ENCODE peak calls at places on chromosomes 4 and X, in nine cellular contexts. Q is adrenal gland, M is GM03348, W is A549, G is NCI-H1417, R is cardiac muscle cell, P is ecto neural progenitor cell, K is iPS-NIHi11, A is GM23248. X is an unnamed sample.

GRCh38 chr4:186591651-186592050 is 36.3 kb upstream of the MTNR1A start:
- DNase-seq in M (no peak), Q (no peak), A (no peak), R (no peak), W (no peak), P (no peak), K (no peak), G (no peak), X (no peak)

GRCh38 chr4:163484906-163485305 is 9.6 kb upstream of the TMA16 start:
- DNase-seq in Q (peak; percentile 64), A (peak; percentile 47), M (peak; percentile 24), P (peak; percentile 73), K (peak; percentile 68), R (peak; percentile 72), G (peak; percentile 27), W (peak; percentile 10), X (peak; percentile 77)

GRCh38 chr4:120733968-120734367 is 188.6 kb downstream of the PRDM5 start:
- DNase-seq in Q (no peak), M (no peak), K (no peak), P (no peak), R (no peak), W (no peak), G (no peak), A (no peak), X (no peak)

GRCh38 chr4:76718806-76719205 is 179.1 kb downstream of the SOWAHB start:
- DNase-seq in Q (no peak), K (no peak), A (no peak), M (no peak), P (no peak), W (no peak), G (no peak), R (no peak), X (no peak)

GRCh38 chr4:103375278-103375677 is 177.1 kb upstream of the CENPE start:
- DNase-seq in W (no peak), A (peak; percentile 10), G (no peak), M (no peak), Q (no peak), R (peak; percentile 23), K (no peak), P (no peak), X (no peak)

GRCh38 chr4:149708513-149709175 is 107.0 kb downstream of the IQCM start:
- DNase-seq in Q (no peak), G (no peak), P (no peak), A (peak; percentile 71), K (no peak), W (no peak), M (peak; percentile 24), R (no peak), X (peak; percentile 18)

GRCh38 chr4:5722328-5722727 is 11.3 kb downstream of the EVC start:
- DNase-seq in R (no peak), G (no peak), A (peak; percentile 76), P (no peak), Q (no peak), M (peak; percentile 56), W (peak; percentile 24), K (no peak), X (peak; percentile 52)

GRCh38 chr4:152485726-152486276 is 50.1 kb downstream of the FBXW7 start:
- DNase-seq in W (peak; percentile 16), A (peak; percentile 71), G (no peak), P (no peak), M (peak; percentile 7), K (no peak), Q (no peak), R (peak; percentile 90), X (peak; percentile 70)

GRCh38 chrX:96314974-96315373 is 369.7 kb upstream of the DIAPH2 start:
- DNase-seq in M (peak; percentile 3), R (peak; percentile 0), Q (no peak), A (peak; percentile 61), P (no peak), W (no peak), K (no peak), G (no peak), X (no peak)